ENCODE peak calls at places on chromosomes 4 and X, in nine cellular contexts. One of them, this sample, is unnamed.

GRCh38 chrX:106247162-106247561 is 79.1 kb downstream of the PWWP3B start:
- DNase-seq in COR-L47: no peak
- DNase-seq in RCC 7860: no peak
- DNase-seq in HS-5: no peak
- DNase-seq in SW480: no peak
- DNase-seq in SJSA1: no peak
- DNase-seq in OCI-M1: no peak
- DNase-seq in activated T-helper 1 cell treated with anti-CD3 and anti-CD28 coated beads, Interleukin-2, amount 50 U/mL, for 16 hours: no peak
- DNase-seq in nephron progenitor cell: no peak
- DNase-seq in this sample: no peak

GRCh38 chr4:140724780-140725179 is 31.4 kb downstream of the TBC1D9 start:
- DNase-seq in COR-L47: no peak
- DNase-seq in SJSA1: no peak
- DNase-seq in nephron progenitor cell: no peak
- DNase-seq in HS-5: no peak
- DNase-seq in OCI-M1: no peak
- DNase-seq in SW480: no peak
- DNase-seq in RCC 7860: no peak
- DNase-seq in activated T-helper 1 cell treated with anti-CD3 and anti-CD28 coated beads, Interleukin-2, amount 50 U/mL, for 16 hours: no peak
- DNase-seq in this sample: no peak

GRCh38 chrX:20988804-20989203 is 385.4 kb upstream of the CNKSR2 start:
- DNase-seq in SJSA1: no peak
- DNase-seq in HS-5: no peak
- DNase-seq in RCC 7860: no peak
- DNase-seq in OCI-M1: no peak
- DNase-seq in SW480: no peak
- DNase-seq in nephron progenitor cell: no peak
- DNase-seq in activated T-helper 1 cell treated with anti-CD3 and anti-CD28 coated beads, Interleukin-2, amount 50 U/mL, for 16 hours: no peak
- DNase-seq in COR-L47: no peak
- DNase-seq in this sample: no peak

GRCh38 chrX:39689374-39690104 is 408.2 kb downstream of the BCOR start:
- DNase-seq in HS-5: no peak
- DNase-seq in OCI-M1: no peak
- DNase-seq in nephron progenitor cell: no peak
- DNase-seq in SW480: no peak
- DNase-seq in COR-L47: no peak
- DNase-seq in activated T-helper 1 cell treated with anti-CD3 and anti-CD28 coated beads, Interleukin-2, amount 50 U/mL, for 16 hours: no peak
- DNase-seq in RCC 7860: no peak
- DNase-seq in SJSA1: no peak
- DNase-seq in this sample: no peak

GRCh38 chr4:680931-681645 is 6.7 kb downstream of the MYL5 start:
- DNase-seq in activated T-helper 1 cell treated with anti-CD3 and anti-CD28 coated beads, Interleukin-2, amount 50 U/mL, for 16 hours: no peak
- DNase-seq in COR-L47: no peak
- DNase-seq in nephron progenitor cell: peak; percentile 78
- DNase-seq in RCC 7860: no peak
- DNase-seq in SJSA1: no peak
- DNase-seq in SW480: no peak
- DNase-seq in HS-5: no peak
- DNase-seq in OCI-M1: peak; percentile 49
- DNase-seq in this sample: no peak

GRCh38 chr4:147157860-147158701 is 212.4 kb upstream of the TTC29 start:
- DNase-seq in OCI-M1: peak; percentile 22
- DNase-seq in RCC 7860: no peak
- DNase-seq in SJSA1: peak; percentile 47
- DNase-seq in HS-5: no peak
- DNase-seq in nephron progenitor cell: peak; percentile 72
- DNase-seq in activated T-helper 1 cell treated with anti-CD3 and anti-CD28 coated beads, Interleukin-2, amount 50 U/mL, for 16 hours: no peak
- DNase-seq in SW480: peak; percentile 68
- DNase-seq in COR-L47: peak; percentile 11
- DNase-seq in this sample: no peak

GRCh38 chrX:63363788-63364187 is 12.7 kb upstream of the SPIN4 start:
- DNase-seq in RCC 7860: no peak
- DNase-seq in OCI-M1: no peak
- DNase-seq in activated T-helper 1 cell treated with anti-CD3 and anti-CD28 coated beads, Interleukin-2, amount 50 U/mL, for 16 hours: no peak
- DNase-seq in COR-L47: no peak
- DNase-seq in SJSA1: no peak
- DNase-seq in HS-5: no peak
- DNase-seq in nephron progenitor cell: no peak
- DNase-seq in SW480: no peak
- DNase-seq in this sample: no peak

GRCh38 chr4:66741081-66741480 is 804.2 kb downstream of the CENPC start:
- DNase-seq in OCI-M1: no peak
- DNase-seq in SJSA1: no peak
- DNase-seq in RCC 7860: no peak
- DNase-seq in HS-5: peak; percentile 19
- DNase-seq in SW480: no peak
- DNase-seq in COR-L47: no peak
- DNase-seq in nephron progenitor cell: no peak
- DNase-seq in activated T-helper 1 cell treated with anti-CD3 and anti-CD28 coated beads, Interleukin-2, amount 50 U/mL, for 16 hours: no peak
- DNase-seq in this sample: no peak

GRCh38 chr4:23171971-23172370 is 479.2 kb downstream of the GBA3 start:
- DNase-seq in HS-5: peak; percentile 49
- DNase-seq in COR-L47: no peak
- DNase-seq in OCI-M1: no peak
- DNase-seq in SW480: no peak
- DNase-seq in nephron progenitor cell: no peak
- DNase-seq in activated T-helper 1 cell treated with anti-CD3 and anti-CD28 coated beads, Interleukin-2, amount 50 U/mL, for 16 hours: no peak
- DNase-seq in SJSA1: no peak
- DNase-seq in RCC 7860: no peak
- DNase-seq in this sample: no peak

GRCh38 chrX:138034136-138034535 is 468.2 kb downstream of the ZIC3 start:
- DNase-seq in SJSA1: no peak
- DNase-seq in HS-5: no peak
- DNase-seq in nephron progenitor cell: no peak
- DNase-seq in activated T-helper 1 cell treated with anti-CD3 and anti-CD28 coated beads, Interleukin-2, amount 50 U/mL, for 16 hours: no peak
- DNase-seq in SW480: peak; percentile 1
- DNase-seq in OCI-M1: peak; percentile 2
- DNase-seq in RCC 7860: no peak
- DNase-seq in COR-L47: no peak
- DNase-seq in this sample: no peak

GRCh38 chr4:18464160-18464559 is 442.6 kb upstream of the LCORL start:
- DNase-seq in OCI-M1: no peak
- DNase-seq in SW480: peak; percentile 1
- DNase-seq in nephron progenitor cell: no peak
- DNase-seq in COR-L47: no peak
- DNase-seq in SJSA1: no peak
- DNase-seq in HS-5: no peak
- DNase-seq in RCC 7860: no peak
- DNase-seq in activated T-helper 1 cell treated with anti-CD3 and anti-CD28 coated beads, Interleukin-2, amount 50 U/mL, for 16 hours: no peak
- DNase-seq in this sample: no peak

GRCh38 chr4:9762823-9763475 is 18.5 kb upstream of the DRD5 start:
- DNase-seq in RCC 7860: peak; percentile 38
- DNase-seq in nephron progenitor cell: peak; percentile 52
- DNase-seq in HS-5: no peak
- DNase-seq in SW480: peak; percentile 51
- DNase-seq in SJSA1: no peak
- DNase-seq in COR-L47: peak; percentile 77
- DNase-seq in OCI-M1: peak; percentile 86
- DNase-seq in activated T-helper 1 cell treated with anti-CD3 and anti-CD28 coated beads, Interleukin-2, amount 50 U/mL, for 16 hours: no peak
- DNase-seq in this sample: peak; percentile 69

GRCh38 chrX:119228506-119229290 is 7.4 kb upstream of the PGRMC1 start:
- DNase-seq in COR-L47: no peak
- DNase-seq in activated T-helper 1 cell treated with anti-CD3 and anti-CD28 coated beads, Interleukin-2, amount 50 U/mL, for 16 hours: no peak
- DNase-seq in HS-5: peak; percentile 77
- DNase-seq in SJSA1: peak; percentile 46
- DNase-seq in OCI-M1: no peak
- DNase-seq in nephron progenitor cell: no peak
- DNase-seq in SW480: no peak
- DNase-seq in RCC 7860: peak; percentile 53
- DNase-seq in this sample: no peak

GRCh38 chrX:2614911-2615310 is 76.2 kb upstream of the CD99 start:
- DNase-seq in SJSA1: no peak
- DNase-seq in OCI-M1: no peak
- DNase-seq in SW480: no peak
- DNase-seq in COR-L47: no peak
- DNase-seq in activated T-helper 1 cell treated with anti-CD3 and anti-CD28 coated beads, Interleukin-2, amount 50 U/mL, for 16 hours: no peak
- DNase-seq in HS-5: peak; percentile 78
- DNase-seq in nephron progenitor cell: no peak
- DNase-seq in RCC 7860: no peak
- DNase-seq in this sample: peak; percentile 97

GRCh38 chrX:13398073-13398823 is 78.4 kb upstream of the ATXN3L start:
- DNase-seq in SJSA1: peak; percentile 89
- DNase-seq in OCI-M1: peak; percentile 4
- DNase-seq in RCC 7860: peak; percentile 98
- DNase-seq in nephron progenitor cell: no peak
- DNase-seq in HS-5: peak; percentile 93
- DNase-seq in COR-L47: no peak
- DNase-seq in SW480: peak; percentile 93
- DNase-seq in activated T-helper 1 cell treated with anti-CD3 and anti-CD28 coated beads, Interleukin-2, amount 50 U/mL, for 16 hours: no peak
- DNase-seq in this sample: no peak

GRCh38 chrX:12469296-12469695 is 321.9 kb upstream of the PRPS2 start:
- DNase-seq in COR-L47: no peak
- DNase-seq in RCC 7860: no peak
- DNase-seq in activated T-helper 1 cell treated with anti-CD3 and anti-CD28 coated beads, Interleukin-2, amount 50 U/mL, for 16 hours: no peak
- DNase-seq in SW480: no peak
- DNase-seq in nephron progenitor cell: no peak
- DNase-seq in SJSA1: no peak
- DNase-seq in HS-5: no peak
- DNase-seq in OCI-M1: no peak
- DNase-seq in this sample: no peak

GRCh38 chr4:38957239-38957815 is 74.9 kb downstream of the TMEM156 start:
- DNase-seq in OCI-M1: no peak
- DNase-seq in COR-L47: no peak
- DNase-seq in RCC 7860: no peak
- DNase-seq in HS-5: no peak
- DNase-seq in SW480: no peak
- DNase-seq in SJSA1: no peak
- DNase-seq in nephron progenitor cell: no peak
- DNase-seq in activated T-helper 1 cell treated with anti-CD3 and anti-CD28 coated beads, Interleukin-2, amount 50 U/mL, for 16 hours: no peak
- DNase-seq in this sample: no peak

GRCh38 chr4:81214518-81215218 is 354 bp downstream of the PRKG2 start:
- DNase-seq in SW480: no peak
- DNase-seq in HS-5: no peak
- DNase-seq in nephron progenitor cell: peak; percentile 65
- DNase-seq in activated T-helper 1 cell treated with anti-CD3 and anti-CD28 coated beads, Interleukin-2, amount 50 U/mL, for 16 hours: no peak
- DNase-seq in OCI-M1: no peak
- DNase-seq in RCC 7860: no peak
- DNase-seq in COR-L47: peak; percentile 43
- DNase-seq in SJSA1: no peak
- DNase-seq in this sample: no peak

GRCh38 chr4:4659871-4660651 is 118.2 kb upstream of the STX18 start:
- DNase-seq in SW480: peak; percentile 37
- DNase-seq in HS-5: peak; percentile 83
- DNase-seq in COR-L47: no peak
- DNase-seq in SJSA1: peak; percentile 89
- DNase-seq in RCC 7860: peak; percentile 78
- DNase-seq in activated T-helper 1 cell treated with anti-CD3 and anti-CD28 coated beads, Interleukin-2, amount 50 U/mL, for 16 hours: no peak
- DNase-seq in OCI-M1: no peak
- DNase-seq in nephron progenitor cell: no peak
- DNase-seq in this sample: no peak

GRCh38 chrX:39859991-39860861 is 237.5 kb downstream of the BCOR start:
- DNase-seq in COR-L47: no peak
- DNase-seq in RCC 7860: peak; percentile 65
- DNase-seq in OCI-M1: peak; percentile 79
- DNase-seq in nephron progenitor cell: no peak
- DNase-seq in SW480: peak; percentile 97
- DNase-seq in activated T-helper 1 cell treated with anti-CD3 and anti-CD28 coated beads, Interleukin-2, amount 50 U/mL, for 16 hours: peak; percentile 32
- DNase-seq in HS-5: no peak
- DNase-seq in SJSA1: peak; percentile 75
- DNase-seq in this sample: peak; percentile 96

GRCh38 chr4:152784490-152785195 is 4.9 kb downstream of the ARFIP1 start:
- DNase-seq in OCI-M1: peak; percentile 74
- DNase-seq in SJSA1: no peak
- DNase-seq in HS-5: no peak
- DNase-seq in SW480: peak; percentile 25
- DNase-seq in nephron progenitor cell: peak; percentile 49
- DNase-seq in activated T-helper 1 cell treated with anti-CD3 and anti-CD28 coated beads, Interleukin-2, amount 50 U/mL, for 16 hours: no peak
- DNase-seq in RCC 7860: no peak
- DNase-seq in COR-L47: peak; percentile 2
- DNase-seq in this sample: peak; percentile 35

GRCh38 chr4:75985116-75985515 is 5.6 kb downstream of the SDAD1 start:
- DNase-seq in HS-5: peak; percentile 75
- DNase-seq in nephron progenitor cell: no peak
- DNase-seq in COR-L47: no peak
- DNase-seq in SJSA1: peak; percentile 46
- DNase-seq in activated T-helper 1 cell treated with anti-CD3 and anti-CD28 coated beads, Interleukin-2, amount 50 U/mL, for 16 hours: no peak
- DNase-seq in OCI-M1: no peak
- DNase-seq in RCC 7860: peak; percentile 47
- DNase-seq in SW480: no peak
- DNase-seq in this sample: no peak

GRCh38 chrX:70454441-70455365 is 10.1 kb downstream of the DLG3 start:
- DNase-seq in nephron progenitor cell: peak; percentile 85
- DNase-seq in SJSA1: peak; percentile 66
- DNase-seq in OCI-M1: peak; percentile 72
- DNase-seq in SW480: peak; percentile 93
- DNase-seq in activated T-helper 1 cell treated with anti-CD3 and anti-CD28 coated beads, Interleukin-2, amount 50 U/mL, for 16 hours: peak; percentile 33
- DNase-seq in RCC 7860: no peak
- DNase-seq in COR-L47: peak; percentile 88
- DNase-seq in HS-5: no peak
- DNase-seq in this sample: peak; percentile 95

GRCh38 chr4:38805530-38806145 is 1.0 kb upstream of the TLR1 start:
- DNase-seq in COR-L47: no peak
- DNase-seq in SJSA1: no peak
- DNase-seq in RCC 7860: peak; percentile 10
- DNase-seq in nephron progenitor cell: no peak
- DNase-seq in OCI-M1: peak; percentile 89
- DNase-seq in HS-5: no peak
- DNase-seq in SW480: no peak
- DNase-seq in activated T-helper 1 cell treated with anti-CD3 and anti-CD28 coated beads, Interleukin-2, amount 50 U/mL, for 16 hours: no peak
- DNase-seq in this sample: peak; percentile 95

GRCh38 chr4:10192331-10192730 is 75.7 kb upstream of the WDR1 start:
- DNase-seq in HS-5: no peak
- DNase-seq in SJSA1: no peak
- DNase-seq in nephron progenitor cell: no peak
- DNase-seq in COR-L47: no peak
- DNase-seq in OCI-M1: peak; percentile 41
- DNase-seq in SW480: peak; percentile 16
- DNase-seq in RCC 7860: peak; percentile 3
- DNase-seq in activated T-helper 1 cell treated with anti-CD3 and anti-CD28 coated beads, Interleukin-2, amount 50 U/mL, for 16 hours: no peak
- DNase-seq in this sample: peak; percentile 19

GRCh38 chr4:22478426-22478825 is 37.4 kb downstream of the ADGRA3 start:
- DNase-seq in nephron progenitor cell: no peak
- DNase-seq in activated T-helper 1 cell treated with anti-CD3 and anti-CD28 coated beads, Interleukin-2, amount 50 U/mL, for 16 hours: no peak
- DNase-seq in COR-L47: no peak
- DNase-seq in SJSA1: no peak
- DNase-seq in RCC 7860: no peak
- DNase-seq in SW480: no peak
- DNase-seq in HS-5: no peak
- DNase-seq in OCI-M1: no peak
- DNase-seq in this sample: no peak

GRCh38 chr4:149980941-149981340 is 97.3 kb upstream of the DCLK2 start:
- DNase-seq in SW480: peak; percentile 2
- DNase-seq in COR-L47: peak; percentile 13
- DNase-seq in SJSA1: no peak
- DNase-seq in HS-5: no peak
- DNase-seq in RCC 7860: peak; percentile 17
- DNase-seq in activated T-helper 1 cell treated with anti-CD3 and anti-CD28 coated beads, Interleukin-2, amount 50 U/mL, for 16 hours: no peak
- DNase-seq in OCI-M1: peak; percentile 78
- DNase-seq in nephron progenitor cell: peak; percentile 72
- DNase-seq in this sample: peak; percentile 54

GRCh38 chr4:187887886-187888285 is 107.7 kb upstream of the ZFP42 start:
- DNase-seq in OCI-M1: no peak
- DNase-seq in COR-L47: no peak
- DNase-seq in SW480: no peak
- DNase-seq in RCC 7860: no peak
- DNase-seq in activated T-helper 1 cell treated with anti-CD3 and anti-CD28 coated beads, Interleukin-2, amount 50 U/mL, for 16 hours: no peak
- DNase-seq in HS-5: no peak
- DNase-seq in SJSA1: no peak
- DNase-seq in nephron progenitor cell: no peak
- DNase-seq in this sample: no peak

This sample was measured in KBM-7.